ENCODE peak calls at places on chromosomes 4 and X, in six cellular contexts. L, A, Z, F, D and M are unnamed samples.

GRCh38 chrX:38804481-38805293 is 3.4 kb downstream of the MID1IP1 start:
- DNase-seq in L (no peak), A (peak; percentile 34), Z (peak; percentile 74), F (no peak), D (no peak), M (peak; percentile 40)

GRCh38 chr4:24988776-24989175 is 42.0 kb downstream of the LGI2 start:
- DNase-seq in L (peak; percentile 36), A (no peak), Z (no peak), F (peak; percentile 84), D (no peak), M (no peak)

GRCh38 chr4:148800943-148801342 is 358.7 kb upstream of the NR3C2 start:
- DNase-seq in L (no peak), A (no peak), Z (no peak), F (no peak), D (no peak), M (no peak)

GRCh38 chr4:82561745-82562552 is at the start of gene TMEM150C:
- DNase-seq in L (no peak), A (peak; percentile 71), Z (no peak), F (peak; percentile 67), D (no peak), M (peak; percentile 66)

GRCh38 chrX:141673946-141674345 is 24.6 kb downstream of the SPANXD start:
- DNase-seq in L (no peak), A (no peak), Z (no peak), F (no peak), D (no peak), M (no peak)

GRCh38 chr4:2095236-2096072 is 36.3 kb downstream of the NAT8L start:
- DNase-seq in L (no peak), A (no peak), Z (no peak), F (no peak), D (no peak), M (no peak)

GRCh38 chr4:33160126-33160525 is 2440.0 kb downstream of the PCDH7 start:
- DNase-seq in L (peak; percentile 15), A (no peak), Z (no peak), F (no peak), D (no peak), M (peak; percentile 7)

GRCh38 chr4:42397635-42398447 is 553 bp downstream of the SHISA3 start:
- DNase-seq in L (no peak), A (peak; percentile 65), Z (no peak), F (no peak), D (no peak), M (peak; percentile 74)

GRCh38 chrX:68049466-68049865 is 383.8 kb downstream of the OPHN1 start:
- DNase-seq in L (no peak), A (no peak), Z (no peak), F (no peak), D (no peak), M (no peak)

GRCh38 chr4:77432702-77433101 is 172.9 kb upstream of the CXCL13 start:
- DNase-seq in L (no peak), A (no peak), Z (no peak), F (no peak), D (no peak), M (no peak)
- TF ChIP-seq CTCF in L (no peak), A (no peak), Z (no peak), F (peak; percentile 50), D (no peak), M (peak; percentile 22)

GRCh38 chr4:114688063-114688462 is 89.5 kb downstream of the UGT8 start:
- DNase-seq in L (no peak), A (no peak), Z (no peak), F (no peak), D (no peak), M (no peak)
- TF ChIP-seq CTCF in L (no peak), A (no peak), Z (no peak), F (no peak), D (no peak), M (no peak)

DNA sequence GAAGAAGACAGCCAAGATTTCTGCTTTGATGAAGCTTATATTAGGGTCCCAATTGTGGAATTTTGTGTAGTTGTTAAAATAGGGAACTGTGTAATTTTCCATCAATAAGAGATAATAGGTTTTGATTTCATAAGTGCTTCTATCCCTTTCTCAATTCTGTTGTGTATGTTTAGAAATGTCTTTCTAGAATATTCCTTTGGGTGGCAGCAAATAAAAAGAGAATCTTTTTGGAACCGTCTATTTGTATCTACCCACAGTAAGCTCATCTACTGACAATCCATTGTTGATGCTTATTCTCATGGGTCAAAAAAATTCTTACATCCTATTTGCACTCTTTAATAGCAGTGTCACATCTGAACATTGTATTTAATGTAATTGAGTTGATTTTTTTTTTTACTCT is 61.7 kb downstream of the TMA16 start:
- DNase-seq in L (no peak), A (no peak), Z (no peak), F (no peak), D (no peak), M (no peak)
- TF ChIP-seq CTCF in L (no peak), A (no peak), Z (no peak), F (no peak), D (peak; percentile 12), M (no peak)

GRCh38 chr4:63583561-63583960 is 825.7 kb downstream of the TECRL start:
- DNase-seq in L (no peak), A (no peak), Z (no peak), F (no peak), D (no peak), M (no peak)

GRCh38 chr4:63582997-63583396 is 826.3 kb downstream of the TECRL start:
- DNase-seq in L (no peak), A (no peak), Z (no peak), F (no peak), D (no peak), M (peak; percentile 30)

GRCh38 chr4:63580796-63581475 is 828.3 kb downstream of the TECRL start:
- DNase-seq in L (no peak), A (no peak), Z (no peak), F (no peak), D (no peak), M (no peak)

GRCh38 chr4:63578383-63578782 is 830.9 kb downstream of the TECRL start:
- DNase-seq in L (no peak), A (no peak), Z (no peak), F (no peak), D (no peak), M (peak; percentile 15)
- TF ChIP-seq CTCF in L (no peak), A (no peak), Z (no peak), F (peak; percentile 40), D (no peak), M (peak; percentile 44)

DNA sequence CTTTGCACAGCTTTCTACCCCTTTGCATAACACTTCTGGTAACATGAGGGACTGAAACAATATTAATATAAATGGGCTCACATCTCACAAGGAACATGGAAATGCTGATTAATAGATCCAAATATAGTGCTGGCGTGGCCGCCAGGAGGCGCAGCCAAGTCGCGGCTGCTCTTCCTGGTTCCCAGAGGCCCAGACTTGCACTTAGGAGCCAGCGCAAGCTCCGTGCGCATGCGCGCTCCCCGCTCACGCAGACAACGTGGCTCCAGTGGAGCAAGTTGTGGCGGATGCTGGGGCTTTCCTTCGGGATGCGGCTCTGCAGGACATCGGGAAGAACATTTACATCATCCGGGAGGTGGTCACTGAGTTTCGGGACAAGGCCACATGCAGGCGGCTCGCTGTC is 318.3 kb upstream of the SLC7A11 start:
- DNase-seq in L (no peak), A (no peak), Z (no peak), F (peak; percentile 71), D (no peak), M (no peak)
- TF ChIP-seq CTCF in L (no peak), A (peak; percentile 28), Z (no peak), F (peak; percentile 60), D (no peak), M (no peak)

DNA sequence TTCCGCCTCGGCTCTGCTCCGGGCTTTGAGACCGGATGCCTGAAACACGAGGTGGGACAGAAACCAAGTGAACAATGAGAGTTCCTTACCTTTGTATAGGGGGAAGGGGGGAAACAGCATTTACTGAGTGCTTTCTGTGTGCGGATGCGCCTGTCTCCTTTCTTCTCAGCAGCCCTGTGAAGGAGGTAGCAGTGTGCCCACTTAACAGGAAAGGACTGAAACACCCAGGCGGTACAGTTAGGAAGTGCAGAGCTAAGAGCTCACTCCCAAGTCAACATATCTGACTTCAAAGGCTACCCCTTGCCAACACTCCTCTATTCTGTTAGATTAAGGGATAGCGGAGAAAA is 43.1 kb upstream of the TMSB15B start:
- DNase-seq in L (no peak), A (no peak), Z (no peak), F (no peak), D (no peak), M (peak; percentile 10)
- TF ChIP-seq CTCF in L (peak; percentile 23), A (peak; percentile 22), Z (no peak), F (peak; percentile 43), D (peak; percentile 45), M (no peak)

DNA sequence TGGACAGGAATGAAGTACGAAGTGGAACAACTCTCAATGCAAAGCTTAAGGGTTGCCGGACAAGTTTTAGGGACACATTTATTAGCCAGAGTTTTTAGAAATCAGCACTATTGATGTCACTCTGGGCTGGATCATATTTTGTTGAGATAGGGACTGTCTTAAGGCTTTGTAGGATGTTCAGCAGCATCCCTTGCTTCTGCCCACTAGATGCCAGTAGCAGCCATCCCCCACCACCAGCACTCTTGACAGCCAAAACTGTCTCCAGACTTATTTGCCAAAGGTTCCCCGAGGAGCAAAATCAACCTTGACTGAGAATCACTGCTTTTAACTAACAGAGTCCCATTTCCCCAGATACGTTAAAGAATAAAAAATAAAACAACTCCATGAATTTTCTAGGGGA is 1497.3 kb downstream of the STIM2 start:
- DNase-seq in L (no peak), A (peak; percentile 19), Z (no peak), F (peak; percentile 40), D (no peak), M (peak; percentile 31)
- TF ChIP-seq CTCF in L (peak; percentile 29), A (no peak), Z (no peak), F (peak; percentile 62), D (no peak), M (peak; percentile 44)